ENCODE peak calls at places on chromosome 19, in five cellular contexts. J, G, P, V and I are unnamed samples.

GRCh38 chr19:33273881-33274662 is 28.3 kb downstream of the CEBPA start:
- DNase-seq in P (peak; percentile 90), G (no peak), J (no peak), V (no peak), I (peak; percentile 82)

GRCh38 chr19:29771708-29772415 is 39.9 kb upstream of the CCNE1 start:
- DNase-seq in J (no peak), V (no peak), G (peak; percentile 92), P (peak; percentile 62), I (no peak)

GRCh38 chr19:45439569-45440258 is 16.0 kb upstream of the ERCC1 start:
- DNase-seq in J (peak; percentile 95), V (peak; percentile 89), P (peak; percentile 82), G (peak; percentile 87), I (peak; percentile 82)

GRCh38 chr19:46211201-46211881 is 18.2 kb upstream of the IGFL1 start:
- DNase-seq in P (peak; percentile 34), G (peak; percentile 89), V (no peak), J (no peak), I (peak; percentile 48)

GRCh38 chr19:10230155-10230903 is 802 bp downstream of the S1PR2 start:
- DNase-seq in J (peak; percentile 75), V (peak; percentile 60), P (peak; percentile 75), G (peak; percentile 87), I (no peak)

GRCh38 chr19:41616785-41617621 is 9.9 kb downstream of the CEACAM4 start:
- DNase-seq in G (peak; percentile 85), V (no peak), J (no peak), P (peak; percentile 31), I (no peak)

GRCh38 chr19:21586341-21587116 is 81.1 kb downstream of the ZNF429 start:
- DNase-seq in P (no peak), G (peak; percentile 72), V (no peak), J (no peak), I (peak; percentile 91)

GRCh38 chr19:8069116-8069973 is 16.8 kb downstream of the CCL25 start:
- DNase-seq in P (no peak), J (no peak), V (no peak), G (peak; percentile 83), I (peak; percentile 6)

GRCh38 chr19:40578442-40578908 is 1.8 kb downstream of the SHKBP1 start:
- DNase-seq in G (peak; percentile 90), J (no peak), P (peak; percentile 57), V (no peak), I (no peak)

GRCh38 chr19:4867534-4868285 is at the start of gene PLIN3:
- DNase-seq in P (peak; percentile 98), J (peak; percentile 98), G (peak; percentile 99), V (peak; percentile 98), I (peak; percentile 97)

GRCh38 chr19:30227661-30228112 is 144.5 kb upstream of the ZNF536 start:
- DNase-seq in J (no peak), G (peak; percentile 92), P (peak; percentile 71), V (peak; percentile 70), I (peak; percentile 76)

GRCh38 chr19:4803736-4804695 is 12.5 kb downstream of the FEM1A start:
- DNase-seq in G (peak; percentile 96), P (peak; percentile 48), V (peak; percentile 76), J (no peak), I (peak; percentile 54)

GRCh38 chr19:33773704-33774624 is 22.7 kb upstream of the KCTD15 start:
- DNase-seq in J (no peak), V (no peak), G (no peak), P (no peak), I (no peak)

GRCh38 chr19:13764821-13765394 is 586 bp downstream of the MRI1 start:
- DNase-seq in J (no peak), V (no peak), G (peak; percentile 67), P (no peak), I (no peak)

GRCh38 chr19:12035220-12036172 is at the start of gene ZNF433:
- DNase-seq in G (peak; percentile 99), P (peak; percentile 90), V (peak; percentile 65), J (peak; percentile 97), I (peak; percentile 94)

GRCh38 chr19:29288276-29288675 is 75.3 kb upstream of the UQCRFS1 start:
- DNase-seq in G (no peak), J (no peak), V (no peak), P (no peak), I (no peak)

GRCh38 chr19:11024259-11024658 is 63.4 kb downstream of the SMARCA4 start:
- DNase-seq in V (no peak), J (no peak), P (no peak), G (no peak), I (no peak)

GRCh38 chr19:12065100-12065538 is 588 bp downstream of the ZNF844 start:
- DNase-seq in V (no peak), J (peak; percentile 63), G (no peak), P (peak; percentile 54), I (no peak)

GRCh38 chr19:39152066-39152465 is 26.5 kb downstream of the PAK4 start:
- DNase-seq in J (no peak), G (no peak), V (no peak), P (no peak), I (no peak)

GRCh38 chr19:44570984-44571684 is 41.7 kb upstream of the CEACAM20 start:
- DNase-seq in G (peak; percentile 91), P (peak; percentile 90), V (peak; percentile 74), J (peak; percentile 77), I (peak; percentile 44)

GRCh38 chr19:20167020-20167644 is at the start of gene ZNF486:
- DNase-seq in V (peak; percentile 63), P (peak; percentile 97), G (peak; percentile 99), J (peak; percentile 98), I (peak; percentile 94)

GRCh38 chr19:14519860-14520407 is 1.7 kb upstream of the DNAJB1 start:
- DNase-seq in G (no peak), V (peak; percentile 89), J (no peak), P (peak; percentile 70), I (peak; percentile 47)

GRCh38 chr19:41940443-41941409 is 12.5 kb upstream of the ERFL start:
- DNase-seq in J (no peak), V (no peak), G (peak; percentile 49), P (no peak), I (no peak)

GRCh38 chr19:57111329-57111644 is 8.5 kb upstream of the USP29 start:
- DNase-seq in P (no peak), V (no peak), J (no peak), G (no peak), I (no peak)

GRCh38 chr19:39236527-39236926 is 8.3 kb downstream of the IFNL3 start:
- DNase-seq in J (no peak), P (no peak), G (no peak), V (no peak), I (no peak)

GRCh38 chr19:3969435-3970312 is 1.2 kb downstream of the DAPK3 start:
- DNase-seq in P (peak; percentile 85), G (peak; percentile 88), J (peak; percentile 89), V (peak; percentile 82), I (no peak)

GRCh38 chr19:15381864-15382263 is 2.3 kb upstream of the AKAP8 start:
- DNase-seq in G (no peak), J (no peak), V (no peak), P (no peak), I (no peak)

GRCh38 chr19:55454787-55455243 is 6.6 kb downstream of the ISOC2 start:
- DNase-seq in V (no peak), J (no peak), P (peak; percentile 46), G (peak; percentile 89), I (no peak)

GRCh38 chr19:53771133-53771532 is 53.0 kb downstream of the NLRP12 start:
- DNase-seq in P (no peak), J (no peak), V (no peak), G (no peak), I (no peak)
- H3K4me1 ChIP-seq in P (peaks cover 4% of the 10 kb centered on the region), J (no peaks in the 10 kb centered on the region), V (no peaks in the 10 kb centered on the region), G (no peaks in the 10 kb centered on the region), I (no peaks in the 10 kb centered on the region)

GRCh38 chr19:1856345-1856697 is 7.1 kb downstream of the KLF16 start:
- DNase-seq in V (no peak), P (no peak), G (no peak), J (no peak), I (no peak)
- H3K4me1 ChIP-seq in V (peaks cover 25% of the 10 kb centered on the region), P (peaks cover 52% of the 10 kb centered on the region), G (peaks cover 28% of the 10 kb centered on the region), J (peaks cover 29% of the 10 kb centered on the region), I (peaks cover 48% of the 10 kb centered on the region)

GRCh38 chr19:1336079-1336684 is 47.5 kb upstream of the NDUFS7 start:
- DNase-seq in V (no peak), G (no peak), J (no peak), P (no peak), I (no peak)
- H3K4me1 ChIP-seq in V (no peaks in the 10 kb centered on the region), G (no peaks in the 10 kb centered on the region), J (no peaks in the 10 kb centered on the region), P (peaks cover 4% of the 10 kb centered on the region), I (no peaks in the 10 kb centered on the region)

GRCh38 chr19:53942001-53942786 is 20.5 kb upstream of the CACNG8 start:
- DNase-seq in V (no peak), P (no peak), J (no peak), G (peak; percentile 99), I (no peak)
- H3K4me1 ChIP-seq in V (no peaks in the 10 kb centered on the region), P (no peaks in the 10 kb centered on the region), J (no peaks in the 10 kb centered on the region), G (no peaks in the 10 kb centered on the region), I (no peaks in the 10 kb centered on the region)

GRCh38 chr19:16896098-16896912 is 7.5 kb downstream of the F2RL3 start:
- DNase-seq in V (no peak), J (no peak), G (peak; percentile 85), P (peak; percentile 12), I (peak; percentile 83)
- H3K4me1 ChIP-seq in V (peaks cover 12% of the 10 kb centered on the region), J (peaks cover 3% of the 10 kb centered on the region), G (no peaks in the 10 kb centered on the region), P (peaks cover under 1% of the 10 kb centered on the region), I (no peaks in the 10 kb centered on the region)

GRCh38 chr19:36244066-36244465 is 29.2 kb downstream of the ZNF146 start:
- DNase-seq in V (no peak), P (no peak), J (no peak), G (peak; percentile 62), I (no peak)
- H3K4me1 ChIP-seq in V (no peaks in the 10 kb centered on the region), P (no peaks in the 10 kb centered on the region), J (no peaks in the 10 kb centered on the region), G (no peaks in the 10 kb centered on the region), I (no peaks in the 10 kb centered on the region)

DNA sequence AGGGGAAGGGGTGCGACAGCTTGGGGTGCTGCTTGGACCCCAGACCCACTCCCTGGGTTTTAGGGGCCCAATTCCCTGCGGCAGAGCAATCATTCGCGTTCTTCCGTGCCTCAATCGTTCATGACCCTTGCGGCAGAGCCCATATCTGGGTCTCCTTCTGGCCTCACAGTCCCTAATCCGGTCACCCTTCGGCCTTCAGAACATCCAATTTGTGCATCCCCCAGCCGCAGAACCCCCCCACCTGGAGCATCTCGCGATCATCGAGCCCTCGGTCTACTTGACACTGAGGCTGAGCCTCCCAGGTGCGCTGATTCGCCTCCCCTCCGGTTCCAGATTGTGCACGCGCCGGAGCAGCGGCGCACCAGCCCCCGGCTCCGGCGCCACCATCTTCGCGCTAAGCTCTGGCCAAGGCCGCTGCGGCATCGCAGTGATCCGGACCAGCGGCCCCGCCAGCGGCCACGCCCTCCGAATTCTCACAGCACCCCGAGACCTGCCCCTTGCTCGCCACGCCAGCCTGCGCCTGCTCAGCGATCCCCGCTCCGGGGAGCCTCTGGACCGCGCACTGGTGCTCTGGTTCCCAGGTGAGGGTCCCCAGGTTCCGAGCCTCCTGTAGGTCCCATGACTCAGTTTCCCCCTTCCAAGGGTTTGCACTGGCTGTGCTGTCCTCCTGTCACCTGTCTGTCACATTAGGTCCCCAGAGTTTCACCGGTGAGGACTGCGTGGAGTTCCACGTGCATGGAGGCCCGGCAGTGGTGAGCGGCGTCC is 504 bp downstream of the GTPBP3 start:
- DNase-seq in J (no peak), G (no peak), P (no peak), V (peak; percentile 45), I (no peak)
- H3K4me1 ChIP-seq in J (peaks cover 23% of the 10 kb centered on the region), G (peaks cover 7% of the 10 kb centered on the region), P (peaks cover 4% of the 10 kb centered on the region), V (peaks cover 27% of the 10 kb centered on the region), I (peaks cover 12% of the 10 kb centered on the region)